ENCODE peak calls at places on chromosomes 5 and 9, in four cellular contexts. G, W, X and Q are unnamed samples.
A peak's percentile ranks its signal among the peaks of the same experiment; 100 is the strongest.

GRCh38 chr5:126499278-126499677 is 76.1 kb downstream of the GRAMD2B start:
- DNase-seq in G (no peak), W (no peak), X (no peak), Q (no peak)

GRCh38 chr5:115575167-115576070 is 26.9 kb downstream of the TICAM2 start:
- DNase-seq in G (no peak), W (peak; percentile 16), X (peak; percentile 78), Q (no peak)

GRCh38 chr5:95900383-95900958 is 61.2 kb downstream of the ELL2 start:
- DNase-seq in G (no peak), W (peak; percentile 34), X (no peak), Q (no peak)

GRCh38 chr9:74122661-74123060 is 374.5 kb upstream of the RORB start:
- DNase-seq in G (no peak), W (no peak), X (no peak), Q (no peak)

GRCh38 chr9:437066-438015 is 222.7 kb downstream of the DOCK8 start:
- DNase-seq in G (no peak), W (no peak), X (no peak), Q (no peak)

GRCh38 chr5:134122530-134122929 is 8.0 kb downstream of the TCF7 start:
- DNase-seq in G (peak; percentile 24), W (no peak), X (no peak), Q (no peak)

GRCh38 chr5:2686296-2686695 is 65.2 kb downstream of the IRX2 start:
- DNase-seq in G (no peak), W (no peak), X (no peak), Q (peak; percentile 67)

GRCh38 chr5:129903466-129904101 is 681 bp upstream of the CHSY3 start:
- DNase-seq in G (no peak), W (no peak), X (no peak), Q (no peak)

GRCh38 chr5:93092349-93093105 is 488.5 kb downstream of the NR2F1-AS1 start:
- DNase-seq in G (no peak), W (no peak), X (peak; percentile 65), Q (no peak)

DNA sequence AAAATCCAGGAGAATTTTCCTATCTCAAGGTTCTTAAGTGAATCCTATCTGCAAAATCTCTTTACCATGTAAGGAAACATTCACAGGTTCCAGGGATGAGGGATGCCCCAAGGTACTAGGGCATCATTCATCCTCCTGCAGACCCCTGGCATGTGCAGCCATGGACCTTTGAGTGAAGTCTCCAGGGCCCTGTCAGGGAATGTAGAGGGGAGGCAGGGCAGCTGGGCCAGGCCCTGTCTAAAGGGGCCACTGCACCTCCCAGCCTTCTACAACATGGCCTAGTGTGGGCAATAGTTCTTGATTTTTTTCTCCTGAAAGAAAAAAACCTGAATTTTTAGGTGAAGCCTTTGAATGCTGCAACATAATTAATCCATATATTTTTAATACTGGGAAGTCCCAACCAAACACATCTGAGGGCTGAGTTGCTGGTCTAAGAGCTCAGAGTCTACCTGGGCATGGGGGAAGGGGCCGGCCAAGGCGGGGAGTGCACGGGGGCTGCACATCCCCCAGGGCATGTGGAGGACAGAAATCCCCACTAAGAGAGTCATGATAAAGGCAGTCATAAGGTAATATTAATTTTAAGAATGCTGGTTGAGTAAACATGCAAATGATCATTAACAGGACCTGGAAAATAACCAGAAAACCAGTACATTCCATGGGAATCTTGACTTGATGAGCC is 63.1 kb downstream of the SEMA4D start:
- DNase-seq in G (no peak), W (no peak), X (no peak), Q (no peak)
- H3K4me1 ChIP-seq in G (peaks cover 63% of the 10 kb centered on the region), W (no peaks in the 10 kb centered on the region), X (peaks cover 20% of the 10 kb centered on the region), Q (peaks cover 78% of the 10 kb centered on the region)

GRCh38 chr9:77954619-77955018 is 77.0 kb downstream of the GNAQ start:
- DNase-seq in G (no peak), W (no peak), X (no peak), Q (no peak)
- H3K4me1 ChIP-seq in G (no peaks in the 10 kb centered on the region), W (peaks cover 40% of the 10 kb centered on the region), X (peaks cover 22% of the 10 kb centered on the region), Q (peaks cover 51% of the 10 kb centered on the region)

GRCh38 chr5:139707445-139708003 is 59.4 kb downstream of the CXXC5 start:
- DNase-seq in G (no peak), W (no peak), X (no peak), Q (no peak)

GRCh38 chr5:139708434-139708849 is 60.3 kb downstream of the CXXC5 start:
- DNase-seq in G (no peak), W (no peak), X (no peak), Q (no peak)

GRCh38 chr5:139710370-139711066 is 62.4 kb downstream of the CXXC5 start:
- DNase-seq in G (peak; percentile 61), W (peak; percentile 93), X (no peak), Q (no peak)

GRCh38 chr5:139709587-139710369 is 61.6 kb downstream of the CXXC5 start:
- DNase-seq in G (no peak), W (peak; percentile 93), X (no peak), Q (no peak)

GRCh38 chr5:139708877-139709586 is 60.9 kb downstream of the CXXC5 start:
- DNase-seq in G (no peak), W (peak; percentile 87), X (no peak), Q (no peak)
- H3K4me1 ChIP-seq in G (peaks cover 4% of the 10 kb centered on the region), W (peaks cover 39% of the 10 kb centered on the region), X (no peaks in the 10 kb centered on the region), Q (peaks cover 42% of the 10 kb centered on the region)

GRCh38 chr5:38036765-38037164 is 196.9 kb upstream of the GDNF start:
- DNase-seq in G (no peak), W (no peak), X (no peak), Q (no peak)
- H3K4me1 ChIP-seq in G (no peaks in the 10 kb centered on the region), W (no peaks in the 10 kb centered on the region), X (no peaks in the 10 kb centered on the region), Q (peaks cover 3% of the 10 kb centered on the region)

DNA sequence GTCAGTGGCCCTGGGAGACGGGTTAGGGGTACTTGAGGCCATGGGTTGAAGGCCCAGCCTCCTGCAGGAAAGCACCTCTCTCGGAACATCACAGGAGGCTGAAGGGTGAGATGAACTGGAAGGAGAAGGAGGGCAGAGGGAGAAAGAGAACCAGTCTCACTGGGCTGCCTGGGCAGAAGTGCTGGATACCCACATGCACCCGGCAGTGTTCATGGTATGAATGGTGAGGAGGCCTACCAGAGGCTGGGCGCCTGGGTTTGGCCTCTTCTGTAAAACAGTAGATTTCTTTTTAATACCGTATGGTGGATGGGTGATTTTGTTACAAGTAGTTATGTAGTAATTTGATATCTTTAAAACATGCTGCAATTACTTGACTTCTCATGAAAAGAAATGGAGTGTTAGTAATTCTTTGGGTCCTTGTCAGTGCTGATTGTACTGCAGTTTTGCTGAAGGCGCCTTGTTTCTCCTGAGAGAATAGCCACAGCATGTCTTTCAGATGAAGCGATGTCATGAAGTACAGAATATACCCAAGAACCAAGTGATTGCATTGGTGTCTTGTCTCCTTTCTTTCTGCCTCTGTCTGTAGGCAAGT is 258.6 kb downstream of the FANCC start:
- DNase-seq in G (no peak), W (peak; percentile 53), X (no peak), Q (no peak)
- H3K4me1 ChIP-seq in G (no peaks in the 10 kb centered on the region), W (peaks cover 43% of the 10 kb centered on the region), X (peaks cover 19% of the 10 kb centered on the region), Q (peaks cover 96% of the 10 kb centered on the region)

DNA sequence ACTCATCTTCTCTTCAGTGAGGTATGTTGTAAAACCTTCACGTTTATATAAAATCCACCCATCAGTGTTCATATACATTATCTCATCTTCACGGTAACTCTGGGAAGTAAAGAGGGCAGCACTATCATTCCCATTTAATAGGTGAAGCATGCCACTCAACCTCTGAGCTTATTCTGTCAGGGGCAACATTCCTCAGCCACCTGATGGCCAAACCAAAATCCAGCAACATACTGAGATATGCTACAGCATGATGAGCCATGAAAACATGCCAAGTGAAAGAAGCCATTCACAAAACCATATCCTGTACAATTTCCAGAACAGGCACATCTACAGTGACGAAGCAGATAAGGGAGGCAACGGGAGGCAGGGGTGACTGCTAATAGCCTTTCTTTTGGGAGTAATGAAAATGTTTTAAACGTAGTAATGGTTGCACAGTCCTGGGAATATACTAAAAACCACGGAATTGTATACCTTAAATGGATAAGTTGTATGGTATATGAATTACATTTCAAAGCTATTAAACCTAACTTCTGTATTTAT is 167.4 kb downstream of the TSSK1B start:
- DNase-seq in G (no peak), W (no peak), X (no peak), Q (no peak)
- H3K4me1 ChIP-seq in G (peaks cover 19% of the 10 kb centered on the region), W (no peaks in the 10 kb centered on the region), X (peaks cover 15% of the 10 kb centered on the region), Q (peaks cover 53% of the 10 kb centered on the region)

DNA sequence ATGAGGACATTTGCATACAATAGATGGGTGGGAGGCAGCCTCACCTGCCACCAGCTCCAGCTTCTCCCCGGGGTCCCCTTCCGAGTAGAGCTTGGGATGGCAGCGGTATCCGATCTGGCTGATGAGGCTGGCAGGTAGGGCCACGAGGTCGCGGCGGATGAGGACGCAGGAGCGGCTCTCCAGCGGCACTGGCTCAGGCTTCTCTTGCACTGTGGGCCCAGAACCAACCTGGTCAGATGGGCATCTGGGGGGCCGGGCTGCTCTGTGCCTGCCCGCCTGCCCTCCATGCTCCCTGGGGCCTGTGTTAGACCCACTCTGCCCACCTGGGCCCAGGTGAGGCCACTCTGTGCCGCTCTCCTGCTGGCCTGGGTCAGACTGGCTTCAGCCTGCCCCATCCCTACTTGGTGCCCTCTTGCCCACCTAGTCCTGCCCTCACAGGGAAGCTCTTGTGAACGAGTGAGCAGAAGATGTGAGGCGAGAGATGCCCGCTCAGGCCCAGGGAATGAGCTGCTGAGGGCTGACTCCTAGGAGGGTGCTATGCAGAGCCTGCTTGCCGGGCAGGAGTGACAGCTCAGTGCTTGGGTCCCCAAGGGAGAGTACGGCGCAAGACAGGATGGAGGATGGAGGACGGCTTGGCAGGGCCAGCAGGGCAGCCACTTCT is 55.2 kb upstream of the UBAC1 start:
- DNase-seq in G (no peak), W (no peak), X (no peak), Q (no peak)
- H3K4me1 ChIP-seq in G (no peaks in the 10 kb centered on the region), W (peaks cover 9% of the 10 kb centered on the region), X (no peaks in the 10 kb centered on the region), Q (peaks cover 19% of the 10 kb centered on the region)

DNA sequence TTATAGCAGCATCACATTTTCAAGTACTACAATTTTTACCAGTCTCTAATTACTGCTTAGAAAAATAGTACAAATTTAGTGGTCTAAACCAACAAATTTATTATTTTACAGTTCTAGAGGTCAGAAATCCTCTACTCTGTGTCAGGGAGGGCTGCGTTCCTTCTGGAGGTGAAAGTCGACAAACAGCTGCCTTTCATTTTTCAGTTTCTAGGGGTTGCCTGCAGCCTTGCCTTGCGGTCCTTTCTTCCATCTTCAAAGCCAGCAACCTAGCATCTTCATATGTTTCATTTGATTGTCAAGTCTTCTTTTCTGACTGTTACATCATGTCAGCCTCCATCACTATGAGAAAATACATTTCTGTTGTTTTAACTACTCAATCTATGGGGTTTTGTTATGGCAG is 1022.1 kb downstream of the CDH18 start:
- DNase-seq in G (peak; percentile 21), W (no peak), X (no peak), Q (no peak)
- H3K4me1 ChIP-seq in G (no peaks in the 10 kb centered on the region), W (no peaks in the 10 kb centered on the region), X (peaks cover 15% of the 10 kb centered on the region), Q (no peaks in the 10 kb centered on the region)